ENCODE peak calls at places on chromosome 19, in seven cellular contexts. One of them, this sample, is unnamed.

GRCh38 chr19:3821857-3822364 is 35.7 kb upstream of the MATK start:
- DNase-seq in amniotic epithelial cell: peak
- DNase-seq in MCF 10A: peak
- DNase-seq in RCC 7860: no peak
- DNase-seq in kidney: no peak
- DNase-seq in lower leg skin: peak
- DNase-seq in substantia nigra: peak
- DNase-seq in this sample: peak

GRCh38 chr19:34428549-34429285 is 536 bp downstream of the UBA2 start:
- DNase-seq in lower leg skin: peak
- DNase-seq in amniotic epithelial cell: peak
- DNase-seq in RCC 7860: no peak
- DNase-seq in MCF 10A: peak
- DNase-seq in substantia nigra: no peak
- DNase-seq in kidney: no peak
- DNase-seq in this sample: peak

GRCh38 chr19:35211545-35212230 is 16.9 kb downstream of the FAM187B start:
- DNase-seq in lower leg skin: peak
- DNase-seq in kidney: peak
- DNase-seq in substantia nigra: no peak
- DNase-seq in amniotic epithelial cell: no peak
- DNase-seq in MCF 10A: no peak
- DNase-seq in RCC 7860: no peak
- DNase-seq in this sample: no peak

GRCh38 chr19:18433039-18433691 is 4.8 kb downstream of the ISYNA1 start:
- DNase-seq in MCF 10A: no peak
- DNase-seq in amniotic epithelial cell: no peak
- DNase-seq in lower leg skin: no peak
- DNase-seq in substantia nigra: no peak
- DNase-seq in kidney: peak
- DNase-seq in RCC 7860: no peak
- DNase-seq in this sample: no peak

GRCh38 chr19:19262190-19263057 is 10.7 kb downstream of the TM6SF2 start:
- DNase-seq in amniotic epithelial cell: no peak
- DNase-seq in lower leg skin: no peak
- DNase-seq in RCC 7860: no peak
- DNase-seq in MCF 10A: no peak
- DNase-seq in substantia nigra: no peak
- DNase-seq in kidney: no peak
- DNase-seq in this sample: no peak

GRCh38 chr19:34260771-34261173 is 6.4 kb downstream of the GARRE1 start:
- DNase-seq in kidney: no peak
- DNase-seq in lower leg skin: no peak
- DNase-seq in amniotic epithelial cell: peak
- DNase-seq in substantia nigra: no peak
- DNase-seq in MCF 10A: no peak
- DNase-seq in RCC 7860: no peak
- DNase-seq in this sample: no peak

GRCh38 chr19:38736413-38737280 is 7.6 kb downstream of the CAPN12 start:
- DNase-seq in kidney: peak
- DNase-seq in MCF 10A: peak
- DNase-seq in RCC 7860: no peak
- DNase-seq in substantia nigra: no peak
- DNase-seq in amniotic epithelial cell: peak
- DNase-seq in lower leg skin: no peak
- DNase-seq in this sample: peak

GRCh38 chr19:44344255-44344654 is 12.2 kb downstream of the ZNF112 start:
- DNase-seq in substantia nigra: no peak
- DNase-seq in MCF 10A: no peak
- DNase-seq in amniotic epithelial cell: no peak
- DNase-seq in lower leg skin: no peak
- DNase-seq in RCC 7860: no peak
- DNase-seq in kidney: no peak
- DNase-seq in this sample: no peak

GRCh38 chr19:2629491-2630351 is 72.8 kb downstream of the GNG7 start:
- DNase-seq in amniotic epithelial cell: no peak
- DNase-seq in MCF 10A: no peak
- DNase-seq in lower leg skin: no peak
- DNase-seq in substantia nigra: no peak
- DNase-seq in kidney: no peak
- DNase-seq in RCC 7860: no peak
- DNase-seq in this sample: no peak

GRCh38 chr19:41541990-41542584 is 33.9 kb upstream of the CEACAM21 start:
- DNase-seq in lower leg skin: peak
- DNase-seq in amniotic epithelial cell: peak
- DNase-seq in kidney: no peak
- DNase-seq in substantia nigra: no peak
- DNase-seq in MCF 10A: peak
- DNase-seq in RCC 7860: no peak
- DNase-seq in this sample: peak

GRCh38 chr19:43726736-43727592 is 11.1 kb downstream of the IRGC start:
- DNase-seq in substantia nigra: no peak
- DNase-seq in amniotic epithelial cell: no peak
- DNase-seq in lower leg skin: no peak
- DNase-seq in RCC 7860: no peak
- DNase-seq in MCF 10A: no peak
- DNase-seq in kidney: peak
- DNase-seq in this sample: no peak

GRCh38 chr19:44540736-44541135 is 11.3 kb upstream of the CEACAM20 start:
- DNase-seq in lower leg skin: no peak
- DNase-seq in kidney: peak
- DNase-seq in substantia nigra: no peak
- DNase-seq in RCC 7860: no peak
- DNase-seq in amniotic epithelial cell: no peak
- DNase-seq in MCF 10A: no peak
- DNase-seq in this sample: no peak

GRCh38 chr19:33246729-33247440 is 21.2 kb upstream of the SLC7A10 start:
- DNase-seq in lower leg skin: no peak
- DNase-seq in kidney: peak
- DNase-seq in MCF 10A: no peak
- DNase-seq in substantia nigra: no peak
- DNase-seq in RCC 7860: no peak
- DNase-seq in amniotic epithelial cell: no peak
- DNase-seq in this sample: no peak

GRCh38 chr19:15010497-15011255 is 31.0 kb upstream of the SLC1A6 start:
- DNase-seq in amniotic epithelial cell: no peak
- DNase-seq in RCC 7860: no peak
- DNase-seq in MCF 10A: no peak
- DNase-seq in substantia nigra: no peak
- DNase-seq in kidney: peak
- DNase-seq in lower leg skin: no peak
- DNase-seq in this sample: no peak

GRCh38 chr19:37114001-37114400 is 35.8 kb downstream of the ZNF420 start:
- DNase-seq in amniotic epithelial cell: no peak
- DNase-seq in MCF 10A: no peak
- DNase-seq in lower leg skin: no peak
- DNase-seq in substantia nigra: no peak
- DNase-seq in kidney: no peak
- DNase-seq in RCC 7860: no peak
- DNase-seq in this sample: no peak

GRCh38 chr19:5547881-5548280 is 19.9 kb downstream of the TINCR start:
- DNase-seq in RCC 7860: no peak
- DNase-seq in lower leg skin: no peak
- DNase-seq in MCF 10A: peak
- DNase-seq in amniotic epithelial cell: peak
- DNase-seq in kidney: no peak
- DNase-seq in substantia nigra: no peak
- DNase-seq in this sample: peak

GRCh38 chr19:16660763-16661479 is at the start of gene TMEM38A:
- DNase-seq in substantia nigra: peak
- DNase-seq in MCF 10A: peak
- DNase-seq in kidney: peak
- DNase-seq in amniotic epithelial cell: no peak
- DNase-seq in RCC 7860: no peak
- DNase-seq in lower leg skin: peak
- DNase-seq in this sample: peak

GRCh38 chr19:4538601-4538954 is 1.3 kb downstream of the LRG1 start:
- DNase-seq in MCF 10A: no peak
- DNase-seq in RCC 7860: no peak
- DNase-seq in substantia nigra: no peak
- DNase-seq in lower leg skin: no peak
- DNase-seq in kidney: no peak
- DNase-seq in amniotic epithelial cell: no peak
- DNase-seq in this sample: no peak

GRCh38 chr19:19095691-19096090 is 31.9 kb downstream of the SLC25A42 start:
- DNase-seq in lower leg skin: no peak
- DNase-seq in kidney: no peak
- DNase-seq in substantia nigra: no peak
- DNase-seq in RCC 7860: no peak
- DNase-seq in amniotic epithelial cell: no peak
- DNase-seq in MCF 10A: no peak
- DNase-seq in this sample: no peak

GRCh38 chr19:46859637-46860124 is 1.1 kb upstream of the ARHGAP35 start:
- DNase-seq in amniotic epithelial cell: peak
- DNase-seq in MCF 10A: peak
- DNase-seq in kidney: peak
- DNase-seq in RCC 7860: peak
- DNase-seq in lower leg skin: peak
- DNase-seq in substantia nigra: no peak
- DNase-seq in this sample: peak

GRCh38 chr19:57192064-57192395 is 730 bp downstream of the ZNF264 start:
- DNase-seq in RCC 7860: no peak
- DNase-seq in amniotic epithelial cell: peak
- DNase-seq in lower leg skin: no peak
- DNase-seq in MCF 10A: peak
- DNase-seq in substantia nigra: no peak
- DNase-seq in kidney: no peak
- DNase-seq in this sample: peak

GRCh38 chr19:37012093-37012745 is 66.0 kb upstream of the ZNF420 start:
- DNase-seq in MCF 10A: no peak
- DNase-seq in substantia nigra: no peak
- DNase-seq in kidney: no peak
- DNase-seq in lower leg skin: no peak
- DNase-seq in RCC 7860: no peak
- DNase-seq in amniotic epithelial cell: no peak
- DNase-seq in this sample: no peak

GRCh38 chr19:6979341-6979740 is 41.9 kb downstream of the MBD3L2B start:
- DNase-seq in substantia nigra: no peak
- DNase-seq in lower leg skin: no peak
- DNase-seq in RCC 7860: no peak
- DNase-seq in kidney: no peak
- DNase-seq in MCF 10A: no peak
- DNase-seq in amniotic epithelial cell: no peak
- DNase-seq in this sample: no peak

GRCh38 chr19:32189956-32190706 is 155.3 kb upstream of the ZNF507 start:
- DNase-seq in substantia nigra: no peak
- DNase-seq in amniotic epithelial cell: no peak
- DNase-seq in MCF 10A: no peak
- DNase-seq in RCC 7860: no peak
- DNase-seq in kidney: no peak
- DNase-seq in lower leg skin: peak
- DNase-seq in this sample: no peak

GRCh38 chr19:5631511-5632240 is 8.8 kb downstream of the SAFB start:
- DNase-seq in lower leg skin: peak
- DNase-seq in substantia nigra: no peak
- DNase-seq in RCC 7860: no peak
- DNase-seq in MCF 10A: no peak
- DNase-seq in kidney: no peak
- DNase-seq in amniotic epithelial cell: no peak
- DNase-seq in this sample: no peak

GRCh38 chr19:35119091-35119490 is 3.5 kb downstream of the FXYD3 start:
- DNase-seq in lower leg skin: no peak
- DNase-seq in kidney: no peak
- DNase-seq in RCC 7860: no peak
- DNase-seq in amniotic epithelial cell: no peak
- DNase-seq in MCF 10A: no peak
- DNase-seq in substantia nigra: no peak
- DNase-seq in this sample: no peak

GRCh38 chr19:8192227-8192820 is 16.8 kb upstream of the CERS4 start:
- DNase-seq in amniotic epithelial cell: no peak
- DNase-seq in RCC 7860: no peak
- DNase-seq in MCF 10A: no peak
- DNase-seq in lower leg skin: no peak
- DNase-seq in kidney: no peak
- DNase-seq in substantia nigra: no peak
- DNase-seq in this sample: no peak

GRCh38 chr19:33809960-33810359 is 13.3 kb downstream of the KCTD15 start:
- DNase-seq in lower leg skin: no peak
- DNase-seq in substantia nigra: no peak
- DNase-seq in RCC 7860: no peak
- DNase-seq in MCF 10A: peak
- DNase-seq in amniotic epithelial cell: no peak
- DNase-seq in kidney: peak
- DNase-seq in this sample: no peak

GRCh38 chr19:37926255-37926654 is 19.2 kb downstream of the SIPA1L3 start:
- DNase-seq in MCF 10A: no peak
- DNase-seq in amniotic epithelial cell: no peak
- DNase-seq in kidney: no peak
- DNase-seq in substantia nigra: no peak
- DNase-seq in lower leg skin: no peak
- DNase-seq in RCC 7860: no peak
- DNase-seq in this sample: no peak

GRCh38 chr19:53912653-53913052 is 3.6 kb downstream of the CACNG7 start:
- DNase-seq in RCC 7860: no peak
- DNase-seq in kidney: peak
- DNase-seq in amniotic epithelial cell: no peak
- DNase-seq in substantia nigra: no peak
- DNase-seq in lower leg skin: no peak
- DNase-seq in MCF 10A: no peak
- DNase-seq in this sample: no peak

GRCh38 chr19:45768644-45769053 is 403 bp downstream of the SIX5 start:
- DNase-seq in RCC 7860: no peak
- DNase-seq in kidney: peak
- DNase-seq in substantia nigra: no peak
- DNase-seq in amniotic epithelial cell: peak
- DNase-seq in MCF 10A: peak
- DNase-seq in lower leg skin: no peak
- DNase-seq in this sample: no peak

GRCh38 chr19:49390978-49391304 is 2.9 kb downstream of the KASH5 start:
- DNase-seq in kidney: no peak
- DNase-seq in RCC 7860: no peak
- DNase-seq in lower leg skin: no peak
- DNase-seq in substantia nigra: no peak
- DNase-seq in MCF 10A: no peak
- DNase-seq in amniotic epithelial cell: no peak
- DNase-seq in this sample: no peak

GRCh38 chr19:47379398-47379938 is 30.4 kb downstream of the DHX34 start:
- DNase-seq in lower leg skin: no peak
- DNase-seq in amniotic epithelial cell: no peak
- DNase-seq in substantia nigra: peak
- DNase-seq in RCC 7860: no peak
- DNase-seq in MCF 10A: no peak
- DNase-seq in kidney: no peak
- DNase-seq in this sample: no peak

GRCh38 chr19:49331616-49332055 is 3.6 kb upstream of the CD37 start:
- DNase-seq in substantia nigra: no peak
- DNase-seq in RCC 7860: peak
- DNase-seq in lower leg skin: peak
- DNase-seq in kidney: no peak
- DNase-seq in amniotic epithelial cell: peak
- DNase-seq in MCF 10A: peak
- DNase-seq in this sample: peak

GRCh38 chr19:10118960-10119359 is 739 bp downstream of the EIF3G start:
- DNase-seq in kidney: no peak
- DNase-seq in amniotic epithelial cell: no peak
- DNase-seq in lower leg skin: no peak
- DNase-seq in MCF 10A: no peak
- DNase-seq in RCC 7860: no peak
- DNase-seq in substantia nigra: no peak
- DNase-seq in this sample: peak

GRCh38 chr19:50710094-50710493 is 9.5 kb downstream of the SHANK1 start:
- DNase-seq in kidney: no peak
- DNase-seq in MCF 10A: no peak
- DNase-seq in amniotic epithelial cell: no peak
- DNase-seq in substantia nigra: no peak
- DNase-seq in RCC 7860: no peak
- DNase-seq in lower leg skin: no peak
- DNase-seq in this sample: peak